ENCODE peak calls at places on chromosome 5, in five cellular contexts. F is WERI-Rb-1, M is foreskin keratinocyte, R is coronary artery, H is RWPE1. A is an unnamed sample.

GRCh38 chr5:961711-962240 is 46.8 kb upstream of the NKD2 start:
- DNase-seq in F (no peak), M (no peak), R (peak; percentile 53), H (no peak), A (no peak)

GRCh38 chr5:165029471-165029870 is 1524.1 kb downstream of the MAT2B start:
- DNase-seq in F (peak; percentile 71), M (no peak), R (no peak), H (no peak), A (no peak)

GRCh38 chr5:75051217-75051751 is 1.1 kb downstream of the GCNT4 start:
- DNase-seq in F (no peak), M (no peak), R (no peak), H (no peak), A (no peak)

GRCh38 chr5:96609369-96609768 is 52.8 kb upstream of the CAST start:
- DNase-seq in F (no peak), M (no peak), R (no peak), H (no peak), A (no peak)

GRCh38 chr5:150428106-150428876 is 15.6 kb upstream of the CD74 start:
- DNase-seq in F (peak; percentile 24), M (no peak), R (no peak), H (no peak), A (no peak)

GRCh38 chr5:142568271-142568995 is 117.5 kb downstream of the FGF1 start:
- DNase-seq in F (no peak), M (no peak), R (peak; percentile 82), H (no peak), A (no peak)

GRCh38 chr5:38757451-38758245 is 88.2 kb upstream of the OSMR start:
- DNase-seq in F (no peak), M (no peak), R (no peak), H (no peak), A (no peak)

GRCh38 chr5:145983461-145983860 is 47.1 kb downstream of the SH3RF2 start:
- DNase-seq in F (no peak), M (no peak), R (no peak), H (no peak), A (no peak)

GRCh38 chr5:543755-544674 is 19.8 kb upstream of the SLC9A3 start:
- DNase-seq in F (no peak), M (no peak), R (no peak), H (no peak), A (peak; percentile 7)

GRCh38 chr5:28468121-28468520 is 1429.7 kb upstream of the CDH9 start:
- DNase-seq in F (no peak), M (no peak), R (no peak), H (no peak), A (no peak)

GRCh38 chr5:28473531-28474107 is 1435.2 kb upstream of the CDH9 start:
- DNase-seq in F (peak; percentile 8), M (peak; percentile 1), R (no peak), H (peak; percentile 6), A (no peak)
- TF ChIP-seq CTCF in F (peak; percentile 9), M (peak; percentile 44), R (no peak), H (peak; percentile 13), A (no peak)

DNA sequence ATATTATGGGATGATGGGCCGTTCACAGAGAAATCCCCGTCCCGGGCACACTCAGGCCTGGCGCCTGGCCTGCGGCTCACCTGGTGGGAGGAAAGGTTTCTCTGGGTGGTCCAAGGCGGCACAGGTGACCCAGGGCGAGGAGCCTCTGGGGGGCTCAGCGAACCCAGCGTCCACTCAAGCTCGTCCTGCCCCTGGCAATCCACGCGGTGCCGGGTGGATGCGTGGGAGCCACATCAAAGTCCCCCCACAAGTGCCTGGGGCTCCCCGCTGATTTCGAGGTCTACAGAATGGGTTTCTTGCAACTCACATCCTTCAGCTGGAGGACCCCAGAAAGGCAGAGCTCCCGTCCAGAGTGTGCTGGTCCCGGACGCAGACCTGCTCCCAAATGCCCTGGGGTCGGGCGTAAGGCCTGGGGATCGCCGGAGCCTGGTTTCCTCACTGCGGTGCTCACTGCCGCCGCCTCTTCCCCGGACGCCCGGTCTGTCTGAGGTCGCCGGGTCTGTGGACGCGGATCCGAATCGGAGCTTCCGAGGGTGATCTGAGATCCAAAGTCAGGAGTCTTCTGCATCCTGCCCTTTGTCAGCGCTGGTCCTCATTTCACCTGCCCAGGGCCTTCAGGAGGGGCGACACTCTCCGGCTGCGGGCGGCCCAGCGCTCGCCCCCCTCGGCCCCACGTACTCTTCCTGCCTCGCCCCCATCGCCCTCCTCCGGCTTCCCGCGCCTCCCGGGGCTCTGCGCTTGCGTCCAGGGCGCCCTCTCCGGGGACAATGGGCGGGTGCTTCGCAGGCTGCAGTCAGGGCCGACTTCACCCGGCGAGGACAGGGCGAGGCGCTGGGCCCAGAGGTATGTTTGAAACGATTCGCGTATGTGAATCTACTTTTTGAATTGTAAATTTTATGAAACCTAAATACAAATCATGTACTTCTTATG is 20.0 kb upstream of the RUFY1 start:
- DNase-seq in F (no peak), M (no peak), R (no peak), H (no peak), A (peak; percentile 71)
- TF ChIP-seq CTCF in F (no peak), M (no peak), R (peak; percentile 16), H (no peak), A (no peak)

DNA sequence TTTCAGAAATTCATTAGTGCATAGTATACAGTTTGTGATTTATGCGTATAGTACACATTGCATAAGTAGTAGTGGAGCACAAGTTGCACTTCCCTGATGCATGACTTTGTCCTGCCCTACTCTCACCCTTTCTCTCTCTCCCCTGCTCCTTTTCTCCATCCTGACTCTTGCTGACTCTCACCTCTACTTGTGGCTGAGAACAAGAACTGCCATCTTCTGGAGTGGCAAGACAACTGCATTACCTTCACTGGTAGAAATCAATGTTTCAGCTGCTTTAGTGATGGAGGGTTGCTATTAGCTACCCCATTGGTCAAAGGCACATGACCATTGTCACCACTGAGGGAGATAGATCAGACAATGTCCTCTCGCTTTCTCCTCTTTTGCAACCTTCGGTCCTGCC is 26.9 kb downstream of the SPEF2 start:
- DNase-seq in F (no peak), M (peak; percentile 10), R (no peak), H (no peak), A (no peak)
- TF ChIP-seq CTCF in F (no peak), M (peak; percentile 42), R (no peak), H (no peak), A (no peak)

DNA sequence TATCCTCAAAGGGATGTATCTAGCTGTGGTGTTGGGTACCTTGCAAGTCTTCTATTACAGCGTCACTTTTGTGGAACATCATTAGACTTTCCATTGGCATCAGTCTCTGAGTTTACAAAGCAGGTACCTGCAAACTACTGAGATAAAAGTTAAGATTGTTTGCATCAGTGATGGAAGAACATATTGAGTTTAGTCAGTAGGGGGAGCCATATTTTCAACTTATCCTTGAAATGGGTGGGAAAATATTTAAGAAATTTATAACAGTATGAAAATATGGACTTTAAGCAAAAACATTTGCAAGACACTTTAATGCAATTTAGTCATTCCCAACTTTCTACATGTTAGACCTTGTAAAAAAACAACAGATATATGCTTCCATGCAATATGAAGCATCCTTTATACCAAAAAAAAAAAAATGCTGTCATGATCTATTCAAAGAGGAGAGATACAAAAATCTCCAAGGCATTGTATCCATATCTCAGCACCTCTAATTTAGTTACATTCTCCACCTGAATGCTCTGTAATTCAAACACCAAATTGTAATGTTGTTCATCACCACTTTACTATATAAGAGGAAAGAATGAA is 98.6 kb upstream of the ADAMTS19 start:
- DNase-seq in F (no peak), M (no peak), R (no peak), H (no peak), A (no peak)
- TF ChIP-seq CTCF in F (peak; percentile 25), M (peak; percentile 70), R (no peak), H (peak; percentile 23), A (peak; percentile 72)

GRCh38 chr5:176317534-176318374 is 43.8 kb downstream of the KIAA1191 start:
- DNase-seq in F (no peak), M (no peak), R (no peak), H (no peak), A (no peak)

GRCh38 chr5:176320577-176320976 is 41.0 kb downstream of the KIAA1191 start:
- DNase-seq in F (peak; percentile 14), M (no peak), R (no peak), H (no peak), A (no peak)

DNA sequence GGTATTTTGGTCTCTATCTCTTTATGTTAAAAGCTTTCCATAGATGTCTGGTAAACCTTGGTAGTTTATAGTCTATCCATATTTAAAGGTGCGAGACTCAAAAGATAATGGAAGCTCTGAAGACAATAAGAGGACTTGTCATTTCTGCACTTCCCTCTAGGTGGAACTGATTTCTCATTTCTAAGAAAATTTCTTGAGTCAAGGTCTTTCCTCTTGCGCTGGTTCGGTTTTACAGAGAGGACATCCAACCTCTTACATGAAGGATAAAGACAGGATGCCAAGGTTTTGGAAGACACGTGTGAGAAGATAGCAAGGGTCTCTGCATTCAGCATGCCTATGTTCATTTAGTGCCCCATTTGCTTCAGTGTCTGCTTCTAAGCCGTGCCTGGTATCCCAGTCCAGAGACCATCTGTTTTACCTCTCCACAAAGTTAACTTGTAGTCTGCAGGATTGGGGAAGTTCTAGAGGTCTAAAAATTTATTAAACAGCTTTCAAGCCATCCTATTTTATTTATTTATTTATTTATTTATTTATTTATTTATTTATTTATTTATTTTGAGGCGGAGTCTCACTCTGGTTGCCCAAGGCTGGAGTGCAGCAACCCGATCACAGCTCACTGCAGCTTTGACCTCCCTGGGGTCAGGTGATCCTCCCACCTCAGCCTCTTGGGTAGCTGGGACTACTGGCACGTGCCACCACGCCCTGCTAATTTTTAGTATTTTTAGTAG is 41.6 kb downstream of the KIAA1191 start:
- DNase-seq in F (no peak), M (no peak), R (no peak), H (peak; percentile 20), A (no peak)
- TF ChIP-seq CTCF in F (peak; percentile 33), M (peak; percentile 46), R (no peak), H (peak; percentile 27), A (peak; percentile 38)

GRCh38 chr5:135978212-135978631 is 23.4 kb upstream of the LECT2 start:
- DNase-seq in F (peak; percentile 89), M (no peak), R (no peak), H (no peak), A (no peak)

GRCh38 chr5:135976216-135976615 is 21.4 kb upstream of the LECT2 start:
- DNase-seq in F (no peak), M (no peak), R (no peak), H (no peak), A (no peak)

GRCh38 chr5:135978993-135979392 is 24.2 kb upstream of the LECT2 start:
- DNase-seq in F (no peak), M (no peak), R (no peak), H (no peak), A (no peak)

GRCh38 chr5:135979510-135979909 is 24.7 kb upstream of the LECT2 start:
- DNase-seq in F (no peak), M (no peak), R (no peak), H (no peak), A (no peak)

DNA sequence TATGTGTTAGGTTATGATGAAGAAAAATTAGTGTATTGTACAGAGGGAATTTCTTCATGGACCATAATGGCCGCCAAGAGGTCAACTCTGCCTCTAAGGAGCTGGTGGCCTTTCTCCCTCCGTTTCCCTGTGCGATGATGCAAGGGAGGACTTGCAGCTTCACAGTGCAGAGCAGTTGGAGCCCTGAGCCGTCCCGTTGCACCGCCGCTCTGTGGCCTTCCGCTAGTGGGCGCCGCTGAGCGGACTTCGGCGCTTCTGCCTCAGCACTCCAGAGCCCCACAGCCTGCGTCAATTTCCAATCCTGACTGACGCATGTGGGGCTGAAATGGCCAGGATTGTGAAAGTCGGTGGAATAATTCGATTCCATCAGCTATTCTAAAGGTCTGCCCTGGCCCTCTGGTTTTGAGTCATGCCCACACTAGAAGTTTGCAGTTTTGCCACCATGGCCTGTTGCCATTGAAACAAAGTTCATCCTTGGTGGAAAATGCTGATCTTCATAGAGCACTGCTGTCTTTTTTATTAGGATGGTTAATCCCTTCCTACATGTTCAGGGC is 22.7 kb upstream of the LECT2 start:
- DNase-seq in F (peak; percentile 32), M (peak; percentile 64), R (no peak), H (no peak), A (peak; percentile 87)
- TF ChIP-seq CTCF in F (peak; percentile 64), M (peak; percentile 94), R (no peak), H (no peak), A (peak; percentile 83)

A was measured in glutamatergic neuron.